ENCODE peak calls at places on chromosomes 5 and 9, in eight cellular contexts. E is breast epithelium; J is stimulated activated naive CD4-positive, alpha-beta T cell; L is stimulated activated CD4-positive, alpha-beta T cell treated with anti-CD3 and anti-CD28 coated beads, Interleukin-1b, Interleukin-23, amount 100 ng/mL, for 1 hour; Z is left kidney; C is IMR-90; S is dermis microvascular lymphatic vessel endothelial cell; M is AML-193. P is an unnamed sample.
A peak's percentile ranks its signal among the peaks of the same experiment; 100 is the strongest.

GRCh38 chr5:157143127-157143959 is 678 bp upstream of the MED7 start:
- DNase-seq in E (peak; percentile 35), J (peak; percentile 15), L (no peak), Z (peak; percentile 66), C (peak; percentile 6), S (peak; percentile 23), M (peak; percentile 16), P (peak; percentile 85)

GRCh38 chr5:65100846-65101678 is 332.3 kb downstream of the CWC27 start:
- DNase-seq in E (no peak), J (peak; percentile 1), L (no peak), Z (peak; percentile 90), C (peak; percentile 86), S (peak; percentile 73), M (peak; percentile 43), P (peak; percentile 83)

GRCh38 chr9:70117835-70118319 is 74.2 kb downstream of the MAMDC2 start:
- DNase-seq in E (no peak), J (no peak), L (no peak), Z (no peak), C (peak; percentile 74), S (peak; percentile 47), M (no peak), P (no peak)

GRCh38 chr9:95771556-95772280 is 103.8 kb upstream of the ERCC6L2 start:
- DNase-seq in E (no peak), J (no peak), L (no peak), Z (peak; percentile 76), C (peak; percentile 39), S (no peak), M (no peak), P (no peak)

GRCh38 chr9:88971131-88971960 is 19.9 kb upstream of the S1PR3 start:
- DNase-seq in E (no peak), J (no peak), L (no peak), Z (no peak), C (no peak), S (no peak), M (no peak), P (no peak)

GRCh38 chr5:151719228-151719861 is 32.6 kb upstream of the SPARC start:
- DNase-seq in E (no peak), J (no peak), L (no peak), Z (no peak), C (peak; percentile 50), S (peak; percentile 74), M (peak; percentile 37), P (no peak)

GRCh38 chr9:16343249-16344237 is 526.9 kb downstream of the BNC2 start:
- DNase-seq in E (no peak), J (no peak), L (no peak), Z (no peak), C (no peak), S (no peak), M (no peak), P (no peak)

GRCh38 chr5:61286446-61287132 is 45.5 kb upstream of the ZSWIM6 start:
- DNase-seq in E (no peak), J (no peak), L (no peak), Z (no peak), C (peak; percentile 68), S (no peak), M (no peak), P (no peak)

GRCh38 chr5:140145818-140146522 is 20.2 kb downstream of the IGIP start:
- DNase-seq in E (no peak), J (peak; percentile 28), L (no peak), Z (peak; percentile 91), C (peak; percentile 66), S (peak; percentile 66), M (no peak), P (peak; percentile 91)

GRCh38 chr5:56440871-56441740 is 208.0 kb upstream of the ANKRD55 start:
- DNase-seq in E (no peak), J (no peak), L (no peak), Z (peak; percentile 71), C (peak; percentile 88), S (no peak), M (no peak), P (no peak)

GRCh38 chr5:107300928-107301327 is 369.8 kb downstream of the EFNA5 start:
- DNase-seq in E (no peak), J (no peak), L (no peak), Z (no peak), C (no peak), S (no peak), M (no peak), P (no peak)

GRCh38 chr5:10201223-10201868 is 48.3 kb downstream of the ATPSCKMT start:
- DNase-seq in E (no peak), J (no peak), L (no peak), Z (peak; percentile 27), C (peak; percentile 7), S (no peak), M (peak; percentile 11), P (no peak)

P was measured in posterior vena cava.